ENCODE peak calls at places on chromosome 3, in six cellular contexts. One of them, this sample, is unnamed. For H4K20me1, the result is how much of the 10 kb centered on the place peaks cover.

GRCh38 chr3:37481986-37482385 is 307.6 kb upstream of the LRRFIP2 start:
- DNase-seq in PC-9: no peak
- DNase-seq in IMR-90: no peak
- DNase-seq in fibroblast of lung: no peak
- DNase-seq in HCT116: no peak
- DNase-seq in neural progenitor cell: no peak
- DNase-seq in this sample: no peak

GRCh38 chr3:151724846-151725562 is 8.7 kb upstream of the AADACL2 start:
- DNase-seq in PC-9: no peak
- DNase-seq in IMR-90: peak
- DNase-seq in fibroblast of lung: no peak
- DNase-seq in HCT116: no peak
- DNase-seq in neural progenitor cell: no peak
- DNase-seq in this sample: no peak

GRCh38 chr3:45659661-45660566 is 29.3 kb upstream of the SACM1L start:
- DNase-seq in PC-9: peak
- DNase-seq in IMR-90: peak
- DNase-seq in fibroblast of lung: peak
- DNase-seq in HCT116: peak
- DNase-seq in neural progenitor cell: peak
- DNase-seq in this sample: peak

GRCh38 chr3:120641696-120642246 is 40.3 kb downstream of the HGD start:
- DNase-seq in PC-9: no peak
- DNase-seq in IMR-90: no peak
- DNase-seq in fibroblast of lung: no peak
- DNase-seq in HCT116: no peak
- DNase-seq in neural progenitor cell: no peak
- DNase-seq in this sample: no peak

GRCh38 chr3:194326192-194327029 is 24.7 kb downstream of the CPN2 start:
- DNase-seq in PC-9: no peak
- DNase-seq in IMR-90: no peak
- DNase-seq in fibroblast of lung: peak
- DNase-seq in HCT116: peak
- DNase-seq in neural progenitor cell: peak
- DNase-seq in this sample: no peak

GRCh38 chr3:110341047-110341446 is 730.6 kb upstream of the NECTIN3 start:
- DNase-seq in PC-9: no peak
- DNase-seq in IMR-90: peak
- DNase-seq in fibroblast of lung: peak
- DNase-seq in HCT116: no peak
- DNase-seq in neural progenitor cell: no peak
- DNase-seq in this sample: peak

GRCh38 chr3:44442591-44443309 is 34.7 kb downstream of the ZNF445 start:
- DNase-seq in PC-9: no peak
- DNase-seq in IMR-90: no peak
- DNase-seq in fibroblast of lung: no peak
- DNase-seq in HCT116: no peak
- DNase-seq in neural progenitor cell: no peak
- DNase-seq in this sample: no peak

GRCh38 chr3:72180405-72180804 is 395.5 kb upstream of the PROK2 start:
- DNase-seq in PC-9: no peak
- DNase-seq in IMR-90: no peak
- DNase-seq in fibroblast of lung: no peak
- DNase-seq in HCT116: no peak
- DNase-seq in neural progenitor cell: no peak
- DNase-seq in this sample: no peak

GRCh38 chr3:14403636-14404395 is 1.4 kb downstream of the SLC6A6 start:
- DNase-seq in PC-9: peak
- DNase-seq in IMR-90: no peak
- DNase-seq in fibroblast of lung: no peak
- DNase-seq in HCT116: no peak
- DNase-seq in neural progenitor cell: peak
- DNase-seq in this sample: peak

GRCh38 chr3:62496509-62496908 is 123.2 kb upstream of the FEZF2 start:
- DNase-seq in PC-9: no peak
- DNase-seq in IMR-90: no peak
- DNase-seq in fibroblast of lung: no peak
- DNase-seq in HCT116: no peak
- DNase-seq in neural progenitor cell: no peak
- DNase-seq in this sample: no peak

GRCh38 chr3:98554580-98554979 is 22.8 kb downstream of the GPR15 start:
- DNase-seq in PC-9: no peak
- DNase-seq in IMR-90: no peak
- DNase-seq in fibroblast of lung: no peak
- DNase-seq in HCT116: no peak
- DNase-seq in neural progenitor cell: no peak
- DNase-seq in this sample: no peak

GRCh38 chr3:98557324-98558010 is 25.7 kb downstream of the GPR15 start:
- DNase-seq in PC-9: no peak
- DNase-seq in IMR-90: no peak
- DNase-seq in fibroblast of lung: no peak
- DNase-seq in HCT116: no peak
- DNase-seq in neural progenitor cell: no peak
- DNase-seq in this sample: no peak

GRCh38 chr3:98555025-98555379 is 23.2 kb downstream of the GPR15 start:
- DNase-seq in PC-9: no peak
- DNase-seq in IMR-90: no peak
- DNase-seq in fibroblast of lung: no peak
- DNase-seq in HCT116: peak
- DNase-seq in neural progenitor cell: no peak
- DNase-seq in this sample: no peak

GRCh38 chr3:98558100-98558499 is 26.3 kb downstream of the GPR15 start:
- DNase-seq in PC-9: no peak
- DNase-seq in IMR-90: no peak
- DNase-seq in fibroblast of lung: no peak
- DNase-seq in HCT116: no peak
- DNase-seq in neural progenitor cell: no peak
- DNase-seq in this sample: no peak

GRCh38 chr3:98556164-98557130 is 24.7 kb downstream of the GPR15 start:
- DNase-seq in PC-9: no peak
- DNase-seq in IMR-90: no peak
- DNase-seq in fibroblast of lung: no peak
- DNase-seq in HCT116: peak
- DNase-seq in neural progenitor cell: no peak
- DNase-seq in this sample: no peak
- H3K4me2 ChIP-seq in PC-9: no peak
- H3K4me2 ChIP-seq in IMR-90: no peak
- H3K4me2 ChIP-seq in fibroblast of lung: no peak
- H3K4me2 ChIP-seq in HCT116: peak
- H3K4me2 ChIP-seq in neural progenitor cell: no peak
- H3K4me2 ChIP-seq in this sample: no peak

DNA sequence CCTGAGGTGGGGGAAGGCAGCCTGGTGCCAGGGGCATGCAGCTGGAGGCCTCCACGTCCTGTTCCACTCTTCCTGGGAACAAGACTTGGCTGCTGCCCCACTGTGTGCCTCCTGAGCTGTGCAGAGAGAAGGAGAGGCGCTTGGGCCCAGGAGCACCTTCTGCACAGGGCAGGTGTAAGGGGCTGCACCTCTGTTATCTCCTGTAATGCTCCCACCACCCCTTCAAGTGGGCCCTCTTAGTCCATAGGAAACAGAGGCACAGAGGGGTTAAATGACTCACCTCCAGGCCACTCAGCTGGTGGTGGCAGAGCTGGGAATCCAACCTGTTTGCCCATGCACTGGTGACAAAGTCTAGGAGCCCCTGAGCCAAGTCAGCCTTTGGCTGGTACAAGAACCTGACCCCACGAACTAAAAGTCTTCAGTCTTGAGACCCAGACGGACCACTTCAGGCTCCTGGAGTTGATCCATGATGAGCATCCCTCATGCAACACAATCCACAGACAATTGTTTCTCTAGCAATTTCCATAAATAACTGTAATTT is 93.2 kb downstream of the IQSEC1 start:
- DNase-seq in PC-9: no peak
- DNase-seq in IMR-90: no peak
- DNase-seq in fibroblast of lung: no peak
- DNase-seq in HCT116: no peak
- DNase-seq in neural progenitor cell: no peak
- DNase-seq in this sample: no peak
- H4K20me1 ChIP-seq in PC-9: under half
- H4K20me1 ChIP-seq in IMR-90: under half
- H4K20me1 ChIP-seq in fibroblast of lung: under half
- H4K20me1 ChIP-seq in HCT116: under half
- H4K20me1 ChIP-seq in neural progenitor cell: under half
- H4K20me1 ChIP-seq in this sample: under half

GRCh38 chr3:51392301-51393095 is 1.4 kb downstream of the RBM15B start:
- DNase-seq in PC-9: no peak
- DNase-seq in IMR-90: no peak
- DNase-seq in fibroblast of lung: no peak
- DNase-seq in HCT116: no peak
- DNase-seq in neural progenitor cell: no peak
- DNase-seq in this sample: peak

GRCh38 chr3:51393564-51393963 is 2.5 kb downstream of the RBM15B start:
- DNase-seq in PC-9: no peak
- DNase-seq in IMR-90: no peak
- DNase-seq in fibroblast of lung: no peak
- DNase-seq in HCT116: no peak
- DNase-seq in neural progenitor cell: no peak
- DNase-seq in this sample: peak

GRCh38 chr3:51394541-51394940 is 3.5 kb downstream of the RBM15B start:
- DNase-seq in PC-9: no peak
- DNase-seq in IMR-90: no peak
- DNase-seq in fibroblast of lung: no peak
- DNase-seq in HCT116: no peak
- DNase-seq in neural progenitor cell: no peak
- DNase-seq in this sample: no peak

GRCh38 chr3:51391566-51392300 is 648 bp downstream of the RBM15B start:
- DNase-seq in PC-9: no peak
- DNase-seq in IMR-90: peak
- DNase-seq in fibroblast of lung: peak
- DNase-seq in HCT116: no peak
- DNase-seq in neural progenitor cell: peak
- DNase-seq in this sample: peak

DNA sequence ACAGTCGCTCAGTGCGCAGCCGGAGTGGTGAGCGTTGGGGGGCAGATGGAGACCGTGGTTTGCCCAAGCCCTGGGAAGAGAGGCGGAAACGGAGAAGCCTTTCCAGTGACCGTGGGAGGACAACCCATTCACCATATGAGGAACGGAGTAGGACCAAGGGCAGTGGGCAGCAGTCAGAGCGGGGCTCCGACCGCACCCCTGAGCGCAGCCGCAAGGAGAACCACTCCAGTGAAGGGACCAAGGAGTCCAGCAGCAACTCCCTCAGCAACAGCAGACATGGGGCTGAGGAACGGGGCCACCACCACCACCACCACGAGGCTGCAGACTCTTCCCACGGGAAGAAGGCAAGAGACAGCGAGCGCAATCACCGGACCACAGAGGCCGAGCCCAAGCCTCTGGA is 2.0 kb downstream of the RBM15B start:
- DNase-seq in PC-9: no peak
- DNase-seq in IMR-90: no peak
- DNase-seq in fibroblast of lung: no peak
- DNase-seq in HCT116: no peak
- DNase-seq in neural progenitor cell: no peak
- DNase-seq in this sample: no peak
- H3K4me2 ChIP-seq in PC-9: peak
- H3K4me2 ChIP-seq in IMR-90: no peak
- H3K4me2 ChIP-seq in fibroblast of lung: no peak
- H3K4me2 ChIP-seq in HCT116: no peak
- H3K4me2 ChIP-seq in neural progenitor cell: peak
- H3K4me2 ChIP-seq in this sample: no peak

GRCh38 chr3:189941679-189942078 is 179.0 kb downstream of the P3H2 start:
- DNase-seq in PC-9: no peak
- DNase-seq in IMR-90: peak
- DNase-seq in fibroblast of lung: peak
- DNase-seq in HCT116: no peak
- DNase-seq in neural progenitor cell: no peak
- DNase-seq in this sample: peak
- H4K20me1 ChIP-seq in PC-9: under half
- H4K20me1 ChIP-seq in IMR-90: under half
- H4K20me1 ChIP-seq in fibroblast of lung: under half
- H4K20me1 ChIP-seq in HCT116: under half
- H4K20me1 ChIP-seq in neural progenitor cell: under half
- H4K20me1 ChIP-seq in this sample: under half

GRCh38 chr3:188881954-188882641 is 289.7 kb upstream of the TPRG1 start:
- DNase-seq in PC-9: no peak
- DNase-seq in IMR-90: peak
- DNase-seq in fibroblast of lung: peak
- DNase-seq in HCT116: peak
- DNase-seq in neural progenitor cell: no peak
- DNase-seq in this sample: peak
- H3K4me2 ChIP-seq in PC-9: peak
- H3K4me2 ChIP-seq in IMR-90: peak
- H3K4me2 ChIP-seq in fibroblast of lung: peak
- H3K4me2 ChIP-seq in HCT116: peak
- H3K4me2 ChIP-seq in neural progenitor cell: no peak
- H3K4me2 ChIP-seq in this sample: peak

GRCh38 chr3:86562095-86562494 is 428.9 kb downstream of the VGLL3 start:
- DNase-seq in PC-9: no peak
- DNase-seq in IMR-90: no peak
- DNase-seq in fibroblast of lung: no peak
- DNase-seq in HCT116: no peak
- DNase-seq in neural progenitor cell: no peak
- DNase-seq in this sample: no peak
- H4K20me1 ChIP-seq in PC-9: under half
- H4K20me1 ChIP-seq in IMR-90: under half
- H4K20me1 ChIP-seq in fibroblast of lung: under half
- H4K20me1 ChIP-seq in HCT116: under half
- H4K20me1 ChIP-seq in neural progenitor cell: under half
- H4K20me1 ChIP-seq in this sample: under half

GRCh38 chr3:6542795-6543194 is 318.1 kb upstream of the GRM7 start:
- DNase-seq in PC-9: no peak
- DNase-seq in IMR-90: no peak
- DNase-seq in fibroblast of lung: no peak
- DNase-seq in HCT116: no peak
- DNase-seq in neural progenitor cell: no peak
- DNase-seq in this sample: no peak
- H3K4me2 ChIP-seq in PC-9: no peak
- H3K4me2 ChIP-seq in IMR-90: no peak
- H3K4me2 ChIP-seq in fibroblast of lung: no peak
- H3K4me2 ChIP-seq in HCT116: no peak
- H3K4me2 ChIP-seq in neural progenitor cell: peak
- H3K4me2 ChIP-seq in this sample: no peak